ENCODE peak calls at places on chromosomes 16 and 17, in ten cellular contexts. One of them, this sample, is unnamed.

GRCh38 chr17:60525624-60526514 is at the start of gene APPBP2:
- DNase-seq in transverse colon: peak; percentile 88
- DNase-seq in endothelial cell of umbilical vein: peak; percentile 90
- DNase-seq in GM12878: peak; percentile 34
- DNase-seq in H1: peak; percentile 87
- DNase-seq in vagina: no peak
- DNase-seq in K562: peak; percentile 90
- DNase-seq in stomach: peak; percentile 89
- DNase-seq in spleen: peak; percentile 94
- DNase-seq in HepG2: peak; percentile 83
- DNase-seq in this sample: no peak

GRCh38 chr16:23434380-23434779 is 18.6 kb downstream of the COG7 start:
- DNase-seq in transverse colon: no peak
- DNase-seq in endothelial cell of umbilical vein: peak; percentile 72
- DNase-seq in GM12878: peak; percentile 40
- DNase-seq in H1: no peak
- DNase-seq in vagina: no peak
- DNase-seq in K562: peak; percentile 58
- DNase-seq in stomach: no peak
- DNase-seq in spleen: no peak
- DNase-seq in HepG2: peak; percentile 83
- DNase-seq in this sample: peak; percentile 84

GRCh38 chr17:8226536-8227237 is 16.3 kb upstream of the AURKB start:
- DNase-seq in transverse colon: peak; percentile 81
- DNase-seq in endothelial cell of umbilical vein: peak; percentile 95
- DNase-seq in GM12878: peak; percentile 78
- DNase-seq in H1: peak; percentile 90
- DNase-seq in vagina: no peak
- DNase-seq in K562: peak; percentile 53
- DNase-seq in stomach: peak; percentile 32
- DNase-seq in spleen: peak; percentile 76
- DNase-seq in HepG2: no peak
- DNase-seq in this sample: no peak

GRCh38 chr16:71648921-71649320 is 22.9 kb downstream of the MARVELD3 start:
- DNase-seq in transverse colon: no peak
- DNase-seq in endothelial cell of umbilical vein: no peak
- DNase-seq in GM12878: no peak
- DNase-seq in H1: no peak
- DNase-seq in vagina: no peak
- DNase-seq in K562: no peak
- DNase-seq in stomach: no peak
- DNase-seq in spleen: no peak
- DNase-seq in HepG2: peak; percentile 31
- DNase-seq in this sample: no peak

GRCh38 chr16:2954647-2955381 is 9.3 kb upstream of the KREMEN2 start:
- DNase-seq in transverse colon: peak; percentile 48
- DNase-seq in endothelial cell of umbilical vein: no peak
- DNase-seq in GM12878: no peak
- DNase-seq in H1: no peak
- DNase-seq in vagina: no peak
- DNase-seq in K562: peak; percentile 46
- DNase-seq in stomach: no peak
- DNase-seq in spleen: peak; percentile 64
- DNase-seq in HepG2: no peak
- DNase-seq in this sample: no peak

GRCh38 chr16:15523092-15523541 is 88.7 kb downstream of the BMERB1 start:
- DNase-seq in transverse colon: peak; percentile 57
- DNase-seq in endothelial cell of umbilical vein: no peak
- DNase-seq in GM12878: no peak
- DNase-seq in H1: no peak
- DNase-seq in vagina: no peak
- DNase-seq in K562: no peak
- DNase-seq in stomach: no peak
- DNase-seq in spleen: no peak
- DNase-seq in HepG2: peak; percentile 58
- DNase-seq in this sample: no peak

GRCh38 chr17:79065105-79065670 is 9.4 kb upstream of the ENGASE start:
- DNase-seq in transverse colon: peak; percentile 75
- DNase-seq in endothelial cell of umbilical vein: peak; percentile 45
- DNase-seq in GM12878: no peak
- DNase-seq in H1: peak; percentile 76
- DNase-seq in vagina: no peak
- DNase-seq in K562: peak; percentile 62
- DNase-seq in stomach: peak; percentile 57
- DNase-seq in spleen: peak; percentile 30
- DNase-seq in HepG2: peak; percentile 43
- DNase-seq in this sample: no peak

GRCh38 chr17:282000-282911 is 70.4 kb downstream of the RPH3AL start:
- DNase-seq in transverse colon: no peak
- DNase-seq in endothelial cell of umbilical vein: no peak
- DNase-seq in GM12878: no peak
- DNase-seq in H1: no peak
- DNase-seq in vagina: no peak
- DNase-seq in K562: no peak
- DNase-seq in stomach: no peak
- DNase-seq in spleen: peak; percentile 16
- DNase-seq in HepG2: peak; percentile 55
- DNase-seq in this sample: no peak

GRCh38 chr17:4872786-4873185 is 26.6 kb upstream of the C17orf107 start:
- DNase-seq in transverse colon: no peak
- DNase-seq in endothelial cell of umbilical vein: peak; percentile 75
- DNase-seq in GM12878: no peak
- DNase-seq in H1: no peak
- DNase-seq in vagina: no peak
- DNase-seq in K562: no peak
- DNase-seq in stomach: no peak
- DNase-seq in spleen: peak; percentile 72
- DNase-seq in HepG2: no peak
- DNase-seq in this sample: no peak

GRCh38 chr16:35255816-35256215 is 1796.4 kb downstream of the TP53TG3F start:
- DNase-seq in transverse colon: no peak
- DNase-seq in endothelial cell of umbilical vein: no peak
- DNase-seq in GM12878: no peak
- DNase-seq in H1: no peak
- DNase-seq in vagina: no peak
- DNase-seq in K562: no peak
- DNase-seq in stomach: no peak
- DNase-seq in spleen: no peak
- DNase-seq in HepG2: no peak
- DNase-seq in this sample: no peak

GRCh38 chr16:35258381-35258780 is 1799.0 kb downstream of the TP53TG3F start:
- DNase-seq in transverse colon: no peak
- DNase-seq in endothelial cell of umbilical vein: no peak
- DNase-seq in GM12878: no peak
- DNase-seq in H1: no peak
- DNase-seq in vagina: no peak
- DNase-seq in K562: no peak
- DNase-seq in stomach: no peak
- DNase-seq in spleen: no peak
- DNase-seq in HepG2: no peak
- DNase-seq in this sample: no peak

GRCh38 chr16:35252356-35252936 is 1793.0 kb downstream of the TP53TG3F start:
- DNase-seq in transverse colon: no peak
- DNase-seq in endothelial cell of umbilical vein: peak; percentile 1
- DNase-seq in GM12878: no peak
- DNase-seq in H1: no peak
- DNase-seq in vagina: no peak
- DNase-seq in K562: no peak
- DNase-seq in stomach: no peak
- DNase-seq in spleen: no peak
- DNase-seq in HepG2: no peak
- DNase-seq in this sample: no peak

DNA sequence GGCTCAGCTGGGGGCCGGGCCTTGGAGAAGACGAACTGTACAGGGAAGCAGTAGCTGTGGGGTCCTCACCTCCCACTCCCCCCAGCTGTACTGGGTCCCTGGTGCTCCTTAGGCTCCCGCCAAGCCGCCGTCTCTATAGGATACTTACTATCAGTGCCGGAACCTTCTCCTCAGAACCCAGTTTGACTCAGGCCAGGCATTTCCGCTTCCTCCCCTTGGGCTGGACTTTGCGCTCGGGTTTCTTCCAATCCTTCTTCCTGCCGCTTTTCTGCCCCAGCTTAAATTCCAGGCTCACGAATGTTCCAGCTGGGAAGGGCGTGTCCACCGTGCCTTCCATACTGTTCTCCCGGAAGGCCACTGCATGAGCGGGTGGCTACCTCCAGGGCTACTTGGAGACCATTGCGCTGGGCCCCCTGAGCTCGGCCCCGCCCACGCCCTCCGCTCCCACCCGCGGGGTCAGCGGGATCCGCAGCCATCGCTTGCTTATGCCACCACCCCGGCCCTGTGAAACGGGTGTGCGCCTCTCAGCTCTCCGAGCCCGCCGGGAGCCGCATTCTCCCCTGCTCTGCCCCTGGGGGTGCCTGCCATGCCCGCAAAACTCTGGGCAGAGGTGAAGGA is 1795.9 kb downstream of the TP53TG3F start:
- DNase-seq in transverse colon: no peak
- DNase-seq in endothelial cell of umbilical vein: no peak
- DNase-seq in GM12878: no peak
- DNase-seq in H1: no peak
- DNase-seq in vagina: no peak
- DNase-seq in K562: no peak
- DNase-seq in stomach: no peak
- DNase-seq in spleen: no peak
- DNase-seq in HepG2: no peak
- DNase-seq in this sample: no peak
- H3K9me3 ChIP-seq in transverse colon: peaks cover 7% of the 10 kb centered on the region
- H3K9me3 ChIP-seq in endothelial cell of umbilical vein: peaks cover 4% of the 10 kb centered on the region
- H3K9me3 ChIP-seq in GM12878: no peaks in the 10 kb centered on the region
- H3K9me3 ChIP-seq in H1: peaks cover 39% of the 10 kb centered on the region
- H3K9me3 ChIP-seq in vagina: no peaks in the 10 kb centered on the region
- H3K9me3 ChIP-seq in K562: no peaks in the 10 kb centered on the region
- H3K9me3 ChIP-seq in stomach: peaks cover 21% of the 10 kb centered on the region
- H3K9me3 ChIP-seq in spleen: peaks cover 70% of the 10 kb centered on the region
- H3K9me3 ChIP-seq in HepG2: peaks cover 77% of the 10 kb centered on the region
- H3K9me3 ChIP-seq in this sample: no peaks in the 10 kb centered on the region

DNA sequence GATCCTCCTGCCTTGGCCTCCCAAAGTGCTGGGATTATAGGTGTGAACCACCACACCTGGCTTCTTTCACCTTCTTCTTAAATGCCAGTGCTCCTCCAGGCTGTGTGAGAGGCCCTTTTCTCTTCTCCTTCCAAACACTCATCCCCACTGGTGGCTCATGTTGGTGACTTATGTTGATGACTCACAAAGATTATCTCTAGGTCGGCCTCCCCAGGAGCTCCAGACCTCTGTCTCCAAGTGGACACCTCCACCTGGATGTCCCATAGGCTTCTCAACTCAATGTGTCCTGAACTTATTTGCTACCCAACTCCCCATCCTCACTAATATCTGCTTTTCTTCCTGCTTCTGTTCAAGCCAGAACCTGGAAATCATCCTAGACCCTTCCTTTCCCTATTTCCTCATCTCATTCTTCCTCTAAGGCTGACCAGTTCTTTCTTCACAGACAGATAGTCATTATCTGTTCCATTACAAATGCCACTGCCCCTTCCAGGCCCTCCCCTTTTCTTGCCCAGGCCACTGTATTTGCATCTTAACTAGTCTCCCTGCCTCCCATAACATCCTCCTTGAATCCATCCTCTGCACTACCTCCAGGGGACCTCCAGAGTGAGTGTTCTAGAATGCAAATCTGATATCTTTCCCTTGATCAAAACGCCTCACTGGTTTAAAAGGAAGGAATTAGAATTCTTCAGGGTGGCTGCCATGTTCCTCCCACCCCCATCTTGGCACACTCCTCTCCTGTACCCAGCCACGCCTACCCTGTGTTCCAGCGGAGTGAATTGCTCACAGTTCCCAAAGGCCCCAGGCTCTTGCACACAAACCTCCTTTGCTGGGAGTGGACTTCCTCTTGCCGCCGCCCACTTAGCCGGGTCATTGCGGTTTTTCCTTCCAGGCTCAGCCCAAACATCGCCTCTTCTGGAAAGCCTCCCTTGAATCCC is 34.8 kb upstream of the FBXO47 start:
- DNase-seq in transverse colon: peak; percentile 52
- DNase-seq in endothelial cell of umbilical vein: peak; percentile 35
- DNase-seq in GM12878: no peak
- DNase-seq in H1: no peak
- DNase-seq in vagina: no peak
- DNase-seq in K562: peak; percentile 29
- DNase-seq in stomach: peak; percentile 48
- DNase-seq in spleen: peak; percentile 76
- DNase-seq in HepG2: no peak
- DNase-seq in this sample: no peak
- H3K27ac ChIP-seq in transverse colon: peak overlapping the region; percentile 77
- H3K27ac ChIP-seq in endothelial cell of umbilical vein: no peak overlapping the region
- H3K27ac ChIP-seq in GM12878: no peak overlapping the region
- H3K27ac ChIP-seq in H1: no peak overlapping the region
- H3K27ac ChIP-seq in vagina: peak overlapping the region; percentile 79
- H3K27ac ChIP-seq in K562: peak overlapping the region; percentile 63
- H3K27ac ChIP-seq in stomach: peak overlapping the region; percentile 79
- H3K27ac ChIP-seq in spleen: peak overlapping the region; percentile 77
- H3K27ac ChIP-seq in HepG2: no peak overlapping the region
- H3K27ac ChIP-seq in this sample: no peak overlapping the region

DNA sequence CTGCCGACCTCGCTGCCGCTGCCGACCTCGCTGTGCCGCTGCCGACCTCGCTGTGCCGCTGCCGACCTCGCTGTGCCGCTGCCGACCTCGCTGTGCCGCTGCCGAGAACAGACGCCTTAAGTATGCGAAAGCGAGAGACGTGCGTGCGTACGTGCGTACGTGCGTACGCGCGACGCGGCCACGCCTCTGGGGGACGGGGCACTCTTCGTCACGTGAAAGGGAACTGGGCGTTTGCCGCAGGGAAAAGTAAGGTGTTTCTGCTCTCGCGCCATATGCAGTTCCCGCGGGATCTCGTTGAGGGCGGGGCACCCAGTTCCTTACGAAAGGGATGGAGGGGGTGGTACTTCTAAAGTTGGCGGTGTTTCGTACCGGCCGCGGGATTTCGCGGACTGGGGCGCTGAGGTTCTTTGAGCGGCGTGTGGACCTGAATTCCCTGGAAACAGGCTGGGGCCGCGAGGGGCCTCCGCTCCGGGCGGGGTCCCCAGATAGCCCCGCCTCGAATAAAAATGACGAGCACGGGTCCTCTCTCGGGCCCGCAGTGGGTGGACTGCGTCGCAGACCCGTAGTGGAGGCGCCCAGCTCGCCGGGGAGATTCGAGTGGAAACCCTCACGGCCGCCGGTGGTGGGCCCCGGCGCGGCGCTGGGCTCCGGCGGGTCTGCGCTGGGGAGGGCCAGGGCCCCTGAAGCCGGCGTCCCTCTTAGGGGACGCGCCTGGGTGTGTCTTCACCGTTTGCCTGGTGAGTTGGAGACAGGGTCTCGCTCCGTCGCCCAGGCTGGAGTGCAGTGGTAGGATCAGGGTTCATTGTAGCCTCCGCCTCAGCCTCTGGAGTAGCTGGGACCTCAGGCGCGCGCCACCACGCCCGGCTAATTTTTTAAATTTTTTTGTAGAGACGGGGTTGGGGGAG is at the start of gene EIF4A3:
- DNase-seq in transverse colon: peak; percentile 99
- DNase-seq in endothelial cell of umbilical vein: peak; percentile 100
- DNase-seq in GM12878: peak; percentile 98
- DNase-seq in H1: peak; percentile 97
- DNase-seq in vagina: no peak
- DNase-seq in K562: peak; percentile 90
- DNase-seq in stomach: peak; percentile 98
- DNase-seq in spleen: peak; percentile 99
- DNase-seq in HepG2: peak; percentile 99
- DNase-seq in this sample: peak; percentile 98
- TF ChIP-seq POLR2AphosphoS5 in transverse colon: peak; percentile 95
- TF ChIP-seq POLR2AphosphoS5 in endothelial cell of umbilical vein: peak; percentile 98
- TF ChIP-seq POLR2AphosphoS5 in GM12878: peak; percentile 87
- TF ChIP-seq POLR2AphosphoS5 in H1: peak; percentile 86
- TF ChIP-seq POLR2AphosphoS5 in vagina: peak; percentile 99
- TF ChIP-seq POLR2AphosphoS5 in K562: peak; percentile 62
- TF ChIP-seq POLR2AphosphoS5 in stomach: peak; percentile 98
- TF ChIP-seq POLR2AphosphoS5 in spleen: peak; percentile 99
- TF ChIP-seq POLR2AphosphoS5 in HepG2: peak; percentile 67
- TF ChIP-seq POLR2AphosphoS5 in this sample: peak; percentile 71

GRCh38 chr16:55645986-55646385 is 9.8 kb upstream of the SLC6A2 start:
- DNase-seq in transverse colon: no peak
- DNase-seq in endothelial cell of umbilical vein: no peak
- DNase-seq in GM12878: no peak
- DNase-seq in H1: peak; percentile 8
- DNase-seq in vagina: no peak
- DNase-seq in K562: no peak
- DNase-seq in stomach: no peak
- DNase-seq in spleen: no peak
- DNase-seq in HepG2: no peak
- DNase-seq in this sample: no peak
- H3K9me3 ChIP-seq in transverse colon: no peaks in the 10 kb centered on the region
- H3K9me3 ChIP-seq in endothelial cell of umbilical vein: no peaks in the 10 kb centered on the region
- H3K9me3 ChIP-seq in GM12878: no peaks in the 10 kb centered on the region
- H3K9me3 ChIP-seq in H1: no peaks in the 10 kb centered on the region
- H3K9me3 ChIP-seq in vagina: no peaks in the 10 kb centered on the region
- H3K9me3 ChIP-seq in K562: no peaks in the 10 kb centered on the region
- H3K9me3 ChIP-seq in stomach: no peaks in the 10 kb centered on the region
- H3K9me3 ChIP-seq in spleen: no peaks in the 10 kb centered on the region
- H3K9me3 ChIP-seq in HepG2: no peaks in the 10 kb centered on the region
- H3K9me3 ChIP-seq in this sample: no peaks in the 10 kb centered on the region